ENCODE peak calls at places on chromosomes 4 and X, in ten cellular contexts. H is spleen; M is fibroblast of villous mesenchyme; Q is A549; L is CD8-positive, alpha-beta T cell; I is upper lobe of left lung; J is left ventricle myocardium inferior; Z is K562; P is cardiac fibroblast; W is heart left ventricle. A is an unnamed sample.

GRCh38 chrX:22194207-22194606 is 78.5 kb upstream of the CBLL2 start:
- DNase-seq in H (no peak), M (no peak), Q (no peak), L (no peak), I (no peak), J (no peak), Z (no peak), P (no peak), W (no peak), A (no peak)

GRCh38 chrX:38646129-38646528 is 84.8 kb downstream of the TSPAN7 start:
- DNase-seq in H (no peak), M (no peak), Q (no peak), L (no peak), I (no peak), J (no peak), Z (no peak), P (no peak), W (no peak), A (no peak)

GRCh38 chrX:10041383-10041782 is 74.2 kb downstream of the CLDN34 start:
- DNase-seq in H (no peak), M (no peak), Q (no peak), L (no peak), I (no peak), J (no peak), Z (no peak), P (no peak), W (no peak), A (no peak)

GRCh38 chr4:187321741-187322140 is 598.1 kb upstream of the FAT1 start:
- DNase-seq in H (no peak), M (no peak), Q (no peak), L (no peak), I (no peak), J (no peak), Z (no peak), P (no peak), W (no peak), A (no peak)

GRCh38 chr4:86453044-86453501 is 93.2 kb upstream of the MAPK10 start:
- DNase-seq in H (no peak), M (peak), Q (no peak), L (no peak), I (peak), J (peak), Z (no peak), P (peak), W (peak), A (no peak)

GRCh38 chrX:26778320-26778888 is 562.4 kb downstream of the MAGEB5 start:
- DNase-seq in H (no peak), M (no peak), Q (no peak), L (no peak), I (no peak), J (no peak), Z (no peak), P (no peak), W (no peak), A (no peak)

GRCh38 chr4:150181536-150181935 is 103.3 kb downstream of the DCLK2 start:
- DNase-seq in H (no peak), M (peak), Q (no peak), L (no peak), I (no peak), J (no peak), Z (no peak), P (peak), W (no peak), A (no peak)

GRCh38 chr4:152535236-152535902 is 523 bp downstream of the FBXW7 start:
- DNase-seq in H (no peak), M (no peak), Q (no peak), L (peak), I (peak), J (peak), Z (peak), P (no peak), W (peak), A (no peak)

GRCh38 chrX:70353524-70353923 is 63.6 kb downstream of the KIF4A start:
- DNase-seq in H (no peak), M (no peak), Q (no peak), L (no peak), I (no peak), J (no peak), Z (no peak), P (no peak), W (no peak), A (no peak)

GRCh38 chr4:68346461-68346860 is 3.4 kb downstream of the YTHDC1 start:
- DNase-seq in H (no peak), M (no peak), Q (peak), L (no peak), I (no peak), J (no peak), Z (no peak), P (no peak), W (no peak), A (no peak)

GRCh38 chr4:4860803-4861591 is 1.5 kb downstream of the MSX1 start:
- DNase-seq in H (no peak), M (peak), Q (no peak), L (no peak), I (peak), J (peak), Z (no peak), P (peak), W (peak), A (no peak)

GRCh38 chrX:10832103-10832502 is 211.7 kb upstream of the MID1 start:
- DNase-seq in H (no peak), M (no peak), Q (no peak), L (no peak), I (no peak), J (no peak), Z (no peak), P (no peak), W (no peak), A (no peak)

GRCh38 chr4:76955187-76955586 is 5.6 kb downstream of the SEPTIN11 start:
- DNase-seq in H (no peak), M (peak), Q (no peak), L (no peak), I (no peak), J (no peak), Z (no peak), P (peak), W (no peak), A (peak)

GRCh38 chrX:96372313-96373046 is 312.2 kb upstream of the DIAPH2 start:
- DNase-seq in H (no peak), M (peak), Q (peak), L (no peak), I (no peak), J (no peak), Z (no peak), P (peak), W (no peak), A (no peak)

GRCh38 chrX:47563801-47564315 is 2.9 kb downstream of the ARAF start:
- DNase-seq in H (no peak), M (peak), Q (no peak), L (no peak), I (no peak), J (no peak), Z (peak), P (no peak), W (no peak), A (no peak)

GRCh38 chrX:153763989-153764755 is at the start of gene PLXNB3:
- DNase-seq in H (peak), M (peak), Q (peak), L (peak), I (peak), J (peak), Z (peak), P (peak), W (peak), A (peak)

GRCh38 chrX:13845721-13846378 is 29.0 kb upstream of the GPM6B start:
- DNase-seq in H (no peak), M (peak), Q (no peak), L (no peak), I (no peak), J (no peak), Z (no peak), P (peak), W (no peak), A (no peak)

GRCh38 chr4:24805566-24805965 is 10.2 kb downstream of the SOD3 start:
- DNase-seq in H (no peak), M (no peak), Q (no peak), L (no peak), I (no peak), J (no peak), Z (peak), P (no peak), W (no peak), A (peak)

GRCh38 chrX:1649623-1650022 is 34.8 kb downstream of the ASMT start:
- DNase-seq in H (no peak), M (peak), Q (no peak), L (no peak), I (no peak), J (no peak), Z (no peak), P (no peak), W (no peak), A (no peak)

GRCh38 chr4:18203936-18204335 is 182.4 kb upstream of the LCORL start:
- DNase-seq in H (no peak), M (no peak), Q (no peak), L (no peak), I (no peak), J (no peak), Z (no peak), P (no peak), W (no peak), A (no peak)

GRCh38 chrX:27438937-27439336 is 24.2 kb downstream of the PPP4R3C start:
- DNase-seq in H (no peak), M (no peak), Q (no peak), L (no peak), I (no peak), J (no peak), Z (no peak), P (no peak), W (no peak), A (no peak)

GRCh38 chr4:36716874-36717273 is 435.5 kb downstream of the DTHD1 start:
- DNase-seq in H (no peak), M (no peak), Q (no peak), L (no peak), I (no peak), J (no peak), Z (no peak), P (no peak), W (no peak), A (no peak)

GRCh38 chr4:165634766-165635165 is 238.3 kb upstream of the TLL1 start:
- DNase-seq in H (no peak), M (no peak), Q (no peak), L (no peak), I (no peak), J (no peak), Z (no peak), P (no peak), W (no peak), A (no peak)

GRCh38 chr4:104015680-104016079 is 295.9 kb upstream of the TACR3 start:
- DNase-seq in H (no peak), M (no peak), Q (no peak), L (no peak), I (no peak), J (no peak), Z (no peak), P (peak), W (no peak), A (no peak)

GRCh38 chr4:8189551-8190466 is 9.3 kb upstream of the SH3TC1 start:
- DNase-seq in H (no peak), M (no peak), Q (no peak), L (no peak), I (peak), J (no peak), Z (no peak), P (no peak), W (no peak), A (no peak)

GRCh38 chr4:54547299-54548097 is 110.3 kb upstream of the KIT start:
- DNase-seq in H (no peak), M (no peak), Q (no peak), L (no peak), I (no peak), J (no peak), Z (peak), P (no peak), W (no peak), A (no peak)

GRCh38 chr4:66014146-66014765 is 344.0 kb upstream of the EPHA5 start:
- DNase-seq in H (no peak), M (no peak), Q (no peak), L (no peak), I (no peak), J (no peak), Z (no peak), P (no peak), W (no peak), A (no peak)

GRCh38 chrX:12245650-12246645 is 107.7 kb downstream of the FRMPD4 start:
- DNase-seq in H (no peak), M (peak), Q (no peak), L (no peak), I (no peak), J (no peak), Z (no peak), P (peak), W (no peak), A (no peak)

GRCh38 chr4:81003549-81004240 is 26.8 kb upstream of the BMP3 start:
- DNase-seq in H (no peak), M (no peak), Q (no peak), L (no peak), I (no peak), J (no peak), Z (no peak), P (no peak), W (no peak), A (no peak)

GRCh38 chr4:180058731-180059215 is 2184.4 kb upstream of the TENM3 start:
- DNase-seq in H (peak), M (peak), Q (peak), L (no peak), I (peak), J (no peak), Z (no peak), P (peak), W (peak), A (no peak)

GRCh38 chr4:119314356-119314755 is 7.6 kb downstream of the FABP2 start:
- DNase-seq in H (no peak), M (peak), Q (no peak), L (no peak), I (no peak), J (no peak), Z (no peak), P (peak), W (no peak), A (no peak)

GRCh38 chr4:101211146-101211553 is 136.2 kb downstream of the PPP3CA start:
- DNase-seq in H (no peak), M (peak), Q (no peak), L (no peak), I (no peak), J (no peak), Z (no peak), P (peak), W (no peak), A (peak)

GRCh38 chr4:89518259-89518658 is 210.7 kb upstream of the GPRIN3 start:
- DNase-seq in H (no peak), M (no peak), Q (no peak), L (no peak), I (no peak), J (no peak), Z (no peak), P (no peak), W (no peak), A (no peak)

GRCh38 chr4:89519771-89520170 is 212.2 kb upstream of the GPRIN3 start:
- DNase-seq in H (no peak), M (no peak), Q (no peak), L (no peak), I (no peak), J (no peak), Z (no peak), P (no peak), W (no peak), A (no peak)

GRCh38 chr4:89511776-89512175 is 204.2 kb upstream of the GPRIN3 start:
- DNase-seq in H (no peak), M (no peak), Q (no peak), L (no peak), I (no peak), J (no peak), Z (no peak), P (no peak), W (no peak), A (no peak)

GRCh38 chr4:89509708-89510269 is 202.2 kb upstream of the GPRIN3 start:
- DNase-seq in H (no peak), M (peak), Q (no peak), L (no peak), I (no peak), J (no peak), Z (no peak), P (peak), W (no peak), A (no peak)

DNA sequence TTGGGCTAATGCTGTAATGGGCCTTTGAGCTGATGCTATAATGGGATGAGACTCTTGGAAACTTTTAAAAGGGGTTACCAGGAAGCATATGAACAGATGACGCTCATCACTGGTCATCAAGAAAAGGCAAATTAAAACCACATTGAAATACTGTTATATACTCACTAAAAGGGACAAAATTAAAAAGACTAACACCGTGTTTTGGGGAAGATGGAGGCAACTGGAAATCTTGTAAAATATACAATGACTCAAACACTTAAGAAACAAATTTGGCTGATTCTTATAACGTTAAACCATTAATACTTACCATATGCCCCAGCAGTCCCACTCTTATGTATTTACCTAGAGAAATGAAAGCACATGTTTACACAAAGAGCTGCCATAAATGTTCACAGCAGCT is 207.2 kb upstream of the GPRIN3 start:
- DNase-seq in H (no peak), M (no peak), Q (no peak), L (no peak), I (no peak), J (no peak), Z (no peak), P (no peak), W (no peak), A (no peak)
- H3K4me3 ChIP-seq in H (no peak), M (no peak), Q (no peak), L (no peak), I (no peak), J (no peak), Z (no peak), P (no peak), W (no peak), A (no peak)

GRCh38 chr4:47762376-47763266 is 75.2 kb downstream of the CORIN start:
- DNase-seq in H (no peak), M (no peak), Q (no peak), L (no peak), I (no peak), J (no peak), Z (no peak), P (no peak), W (no peak), A (no peak)
- TF ChIP-seq CTCF in H (no peak), M (no peak), Q (no peak), L (no peak), I (no peak), J (peak), Z (no peak), P (no peak), W (no peak), A (no peak)

GRCh38 chr4:174215936-174216699 is 67.3 kb downstream of the FBXO8 start:
- DNase-seq in H (no peak), M (no peak), Q (no peak), L (no peak), I (no peak), J (no peak), Z (no peak), P (peak), W (no peak), A (no peak)

GRCh38 chr4:174216935-174217272 is 66.6 kb downstream of the FBXO8 start:
- DNase-seq in H (no peak), M (no peak), Q (no peak), L (no peak), I (no peak), J (no peak), Z (no peak), P (no peak), W (no peak), A (no peak)

GRCh38 chr4:174215055-174215454 is 68.4 kb downstream of the FBXO8 start:
- DNase-seq in H (no peak), M (no peak), Q (no peak), L (no peak), I (no peak), J (no peak), Z (no peak), P (no peak), W (no peak), A (no peak)

GRCh38 chr4:174218127-174218790 is 65.2 kb downstream of the FBXO8 start:
- DNase-seq in H (no peak), M (no peak), Q (no peak), L (no peak), I (peak), J (no peak), Z (no peak), P (peak), W (no peak), A (no peak)

GRCh38 chr4:174217273-174218126 is 66.0 kb downstream of the FBXO8 start:
- DNase-seq in H (no peak), M (peak), Q (no peak), L (no peak), I (peak), J (peak), Z (no peak), P (peak), W (peak), A (no peak)
- H3K4me3 ChIP-seq in H (peak), M (peak), Q (peak), L (no peak), I (peak), J (peak), Z (no peak), P (peak), W (peak), A (no peak)

DNA sequence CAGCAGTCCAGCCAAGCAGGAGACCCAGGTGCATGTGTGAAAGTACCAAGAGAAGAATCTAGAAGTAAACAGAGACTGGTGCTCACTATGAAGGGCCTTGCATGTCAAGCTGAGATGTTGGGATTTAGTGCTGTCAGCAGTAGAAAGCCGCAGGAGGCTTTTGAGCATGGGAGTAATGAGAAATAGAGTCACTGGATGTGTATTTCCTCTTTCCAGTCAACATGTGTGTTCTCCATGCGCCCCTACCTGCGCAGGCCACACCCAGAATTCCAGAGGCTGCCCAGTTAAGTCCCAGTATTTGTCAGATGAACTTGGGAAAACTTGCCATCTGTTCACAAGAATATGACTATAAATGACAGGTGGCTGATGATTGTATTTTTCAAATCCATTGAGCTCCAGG is 4.5 kb upstream of the MAMLD1 start:
- DNase-seq in H (no peak), M (no peak), Q (no peak), L (no peak), I (no peak), J (no peak), Z (no peak), P (no peak), W (no peak), A (no peak)
- TF ChIP-seq CTCF in H (no peak), M (no peak), Q (no peak), L (no peak), I (no peak), J (no peak), Z (no peak), P (no peak), W (no peak), A (no peak)

DNA sequence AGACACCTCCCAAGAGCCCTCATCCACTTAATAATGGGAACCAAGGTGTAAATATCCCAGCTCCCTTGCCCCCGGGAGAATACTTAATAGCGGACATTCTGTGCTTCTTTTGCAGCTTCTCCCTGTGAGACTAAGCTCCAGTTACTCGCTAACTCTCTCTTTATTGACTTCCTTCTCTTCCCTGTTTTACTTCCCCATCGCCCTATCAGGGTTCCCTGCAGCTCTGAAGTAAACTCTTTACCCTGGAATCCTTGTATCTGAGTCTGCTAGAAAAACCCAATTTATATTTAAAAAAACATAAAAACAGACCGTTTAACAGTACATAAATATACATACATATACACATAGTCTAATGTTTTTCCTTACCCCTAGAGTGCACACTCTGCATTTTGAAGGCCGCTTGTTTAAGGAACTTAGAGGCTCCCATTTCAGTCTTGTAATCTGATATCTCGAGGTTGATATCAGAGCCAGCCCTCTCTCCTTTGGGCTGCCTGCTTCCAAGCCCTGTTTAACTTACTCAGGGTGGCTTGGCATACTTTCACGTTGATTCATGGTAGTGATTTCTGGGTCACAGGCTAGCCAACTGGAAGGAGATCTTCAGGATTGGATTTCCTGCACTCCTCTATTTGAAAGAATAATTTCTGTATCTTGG is 177.4 kb upstream of the SCML1 start:
- DNase-seq in H (no peak), M (peak), Q (peak), L (no peak), I (no peak), J (no peak), Z (no peak), P (peak), W (no peak), A (peak)
- H3K4me3 ChIP-seq in H (no peak), M (no peak), Q (peak), L (no peak), I (no peak), J (no peak), Z (no peak), P (no peak), W (no peak), A (no peak)

GRCh38 chr4:21806991-21807390 is 141.6 kb downstream of the KCNIP4 start:
- DNase-seq in H (no peak), M (no peak), Q (no peak), L (no peak), I (no peak), J (no peak), Z (no peak), P (no peak), W (no peak), A (no peak)
- TF ChIP-seq CTCF in H (no peak), M (no peak), Q (no peak), L (no peak), I (no peak), J (no peak), Z (no peak), P (no peak), W (no peak), A (no peak)